ENCODE peak calls at places on chromosome 18, in four cellular contexts. One of them, this sample, is unnamed.

GRCh38 chr18:48928787-48929186 is 22.0 kb downstream of the SMAD7 start:
- DNase-seq in MCF 10A: no peak
- DNase-seq in ovary: no peak
- DNase-seq in WERI-Rb-1: no peak
- DNase-seq in this sample: peak

GRCh38 chr18:32271649-32272324 is 81.9 kb downstream of the MEP1B start:
- DNase-seq in MCF 10A: peak
- DNase-seq in ovary: peak
- DNase-seq in WERI-Rb-1: peak
- DNase-seq in this sample: peak

GRCh38 chr18:13369756-13370510 is 151.4 kb downstream of the LDLRAD4 start:
- DNase-seq in MCF 10A: no peak
- DNase-seq in WERI-Rb-1: no peak
- DNase-seq in ovary: no peak
- DNase-seq in this sample: no peak

GRCh38 chr18:58721586-58722160 is 50.4 kb downstream of the MALT1 start:
- DNase-seq in WERI-Rb-1: no peak
- DNase-seq in ovary: no peak
- DNase-seq in MCF 10A: no peak
- DNase-seq in this sample: no peak

GRCh38 chr18:48475635-48476549 is 62.9 kb upstream of the CTIF start:
- DNase-seq in WERI-Rb-1: peak
- DNase-seq in ovary: peak
- DNase-seq in MCF 10A: peak
- DNase-seq in this sample: peak

GRCh38 chr18:78991446-78991845 is 11.8 kb downstream of the SALL3 start:
- DNase-seq in WERI-Rb-1: no peak
- DNase-seq in ovary: no peak
- DNase-seq in MCF 10A: no peak
- DNase-seq in this sample: no peak

GRCh38 chr18:46293699-46294300 is 189.6 kb downstream of the HAUS1 start:
- DNase-seq in ovary: no peak
- DNase-seq in WERI-Rb-1: no peak
- DNase-seq in MCF 10A: no peak
- DNase-seq in this sample: no peak

GRCh38 chr18:44580159-44580558 is 100.5 kb upstream of the SETBP1 start:
- DNase-seq in MCF 10A: no peak
- DNase-seq in WERI-Rb-1: no peak
- DNase-seq in ovary: no peak
- DNase-seq in this sample: no peak

GRCh38 chr18:62894681-62895390 is 179.5 kb downstream of the PHLPP1 start:
- DNase-seq in ovary: no peak
- DNase-seq in MCF 10A: no peak
- DNase-seq in WERI-Rb-1: no peak
- DNase-seq in this sample: no peak

GRCh38 chr18:40738321-40738880 is 1216.6 kb upstream of the PIK3C3 start:
- DNase-seq in ovary: no peak
- DNase-seq in MCF 10A: no peak
- DNase-seq in WERI-Rb-1: no peak
- DNase-seq in this sample: no peak

GRCh38 chr18:55321268-55322175 is 266.5 kb downstream of the TCF4 start:
- DNase-seq in WERI-Rb-1: peak
- DNase-seq in MCF 10A: peak
- DNase-seq in ovary: peak
- DNase-seq in this sample: peak

GRCh38 chr18:47997338-47997780 is 66.9 kb upstream of the SMAD2 start:
- DNase-seq in MCF 10A: peak
- DNase-seq in WERI-Rb-1: peak
- DNase-seq in ovary: no peak
- DNase-seq in this sample: peak

GRCh38 chr18:23248826-23249225 is 113.5 kb downstream of the CABLES1 start:
- DNase-seq in MCF 10A: no peak
- DNase-seq in WERI-Rb-1: no peak
- DNase-seq in ovary: no peak
- DNase-seq in this sample: no peak

GRCh38 chr18:45255142-45255890 is 360.0 kb upstream of the SLC14A2 start:
- DNase-seq in MCF 10A: no peak
- DNase-seq in WERI-Rb-1: no peak
- DNase-seq in ovary: peak
- DNase-seq in this sample: no peak

GRCh38 chr18:36025025-36025424 is 42.3 kb downstream of the RPRD1A start:
- DNase-seq in ovary: no peak
- DNase-seq in WERI-Rb-1: no peak
- DNase-seq in MCF 10A: no peak
- DNase-seq in this sample: no peak